ENCODE peak calls at places on chromosomes 4 and X, in six cellular contexts. W is HepG2, C is SK-N-SH, T is GM12878, H is H1, I is K562. Q is an unnamed sample.

GRCh38 chr4:121989715-121990114 is 37.9 kb upstream of the TRPC3 start:
- DNase-seq in W (no peak), C (no peak), T (no peak), H (no peak), I (peak), Q (no peak)

GRCh38 chr4:55312491-55313101 is 33.4 kb upstream of the SRD5A3 start:
- DNase-seq in W (peak), C (peak), T (no peak), H (peak), I (no peak), Q (no peak)

GRCh38 chr4:158810487-158811215 is 41.8 kb downstream of the FNIP2 start:
- DNase-seq in W (no peak), C (no peak), T (no peak), H (no peak), I (no peak), Q (no peak)

GRCh38 chrX:4263005-4263404 is 549.6 kb upstream of the PRKX start:
- DNase-seq in W (no peak), C (peak), T (no peak), H (no peak), I (no peak), Q (no peak)

GRCh38 chr4:137981277-137981676 is 260.9 kb downstream of the SLC7A11 start:
- DNase-seq in W (no peak), C (no peak), T (no peak), H (no peak), I (no peak), Q (no peak)

GRCh38 chrX:76279007-76279406 is 106.1 kb downstream of the PBDC1 start:
- DNase-seq in W (peak), C (peak), T (peak), H (peak), I (peak), Q (no peak)

GRCh38 chrX:63961964-63962363 is 176.9 kb upstream of the ARHGEF9 start:
- DNase-seq in W (no peak), C (no peak), T (no peak), H (no peak), I (no peak), Q (no peak)

GRCh38 chrX:45140812-45141211 is 59.9 kb downstream of the DIPK2B start:
- DNase-seq in W (no peak), C (no peak), T (no peak), H (no peak), I (no peak), Q (no peak)

GRCh38 chrX:9291666-9292065 is 173.2 kb upstream of the TBL1X start:
- DNase-seq in W (no peak), C (no peak), T (no peak), H (peak), I (no peak), Q (no peak)

GRCh38 chrX:17984415-17984814 is 123.3 kb upstream of the RAI2 start:
- DNase-seq in W (no peak), C (no peak), T (no peak), H (no peak), I (no peak), Q (no peak)
- TF ChIP-seq POLR2AphosphoS5 in W (no peak), C (no peak), T (no peak), H (no peak), I (no peak), Q (no peak)

GRCh38 chr4:182593864-182594263 is 323.3 kb downstream of the DCTD start:
- DNase-seq in W (no peak), C (no peak), T (no peak), H (no peak), I (no peak), Q (no peak)
- TF ChIP-seq GABPA in W (no peak), C (no peak), T (no peak), H (no peak), I (no peak), Q (no peak)

GRCh38 chr4:168584321-168584771 is 87.5 kb downstream of the PALLD start:
- DNase-seq in W (no peak), C (no peak), T (no peak), H (no peak), I (no peak), Q (no peak)

GRCh38 chr4:168589154-168589553 is 92.3 kb downstream of the PALLD start:
- DNase-seq in W (no peak), C (no peak), T (no peak), H (no peak), I (no peak), Q (no peak)

GRCh38 chr4:168586926-168587325 is 90.1 kb downstream of the PALLD start:
- DNase-seq in W (no peak), C (no peak), T (no peak), H (no peak), I (no peak), Q (no peak)

GRCh38 chr4:168587326-168588125 is 90.7 kb downstream of the PALLD start:
- DNase-seq in W (no peak), C (no peak), T (no peak), H (no peak), I (no peak), Q (no peak)

DNA sequence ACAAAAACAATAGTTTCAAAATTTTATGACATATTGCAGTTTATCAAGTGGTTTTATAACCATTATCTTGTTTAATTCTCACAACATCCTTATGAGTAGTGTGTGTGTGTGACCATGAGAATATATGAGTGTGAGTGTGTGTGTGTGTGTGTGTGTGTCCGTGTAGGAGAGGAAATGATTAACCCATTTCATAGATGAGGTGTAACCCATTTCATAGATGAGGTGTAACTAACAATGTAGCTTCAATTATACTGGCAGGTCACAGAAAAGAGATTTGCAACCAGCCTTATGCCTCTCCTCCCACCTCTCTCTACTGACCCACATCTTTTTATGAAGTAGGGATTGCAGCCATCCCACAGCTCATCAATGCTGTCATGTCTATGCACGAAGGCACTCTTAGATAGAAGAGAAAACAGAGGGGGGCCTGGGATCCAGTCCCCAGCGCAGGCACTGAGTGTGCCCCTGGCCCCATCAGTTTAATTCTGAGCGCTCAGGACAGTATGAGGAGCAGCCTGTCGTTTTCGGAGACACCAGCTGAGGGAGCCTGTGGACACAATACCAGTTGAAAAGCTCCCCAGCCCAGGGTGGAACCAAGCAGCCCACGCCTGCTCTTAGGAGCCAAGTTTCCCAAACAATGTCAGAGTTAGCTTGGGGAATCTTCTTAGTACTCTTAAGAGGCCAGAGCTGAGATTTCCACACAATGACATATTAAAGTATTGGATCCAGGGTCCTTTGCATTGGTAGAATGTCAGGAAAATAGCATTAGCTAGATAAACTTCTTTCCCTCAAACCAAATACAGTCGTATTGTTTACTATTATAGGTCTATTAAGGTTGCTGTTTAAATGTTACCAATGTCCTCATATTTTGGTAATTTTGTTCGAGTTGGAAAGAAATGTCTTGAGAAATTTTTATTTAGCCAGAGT is 88.6 kb downstream of the PALLD start:
- DNase-seq in W (peak), C (peak), T (no peak), H (peak), I (peak), Q (no peak)
- TF ChIP-seq POLR2AphosphoS5 in W (no peak), C (no peak), T (no peak), H (no peak), I (no peak), Q (no peak)

DNA sequence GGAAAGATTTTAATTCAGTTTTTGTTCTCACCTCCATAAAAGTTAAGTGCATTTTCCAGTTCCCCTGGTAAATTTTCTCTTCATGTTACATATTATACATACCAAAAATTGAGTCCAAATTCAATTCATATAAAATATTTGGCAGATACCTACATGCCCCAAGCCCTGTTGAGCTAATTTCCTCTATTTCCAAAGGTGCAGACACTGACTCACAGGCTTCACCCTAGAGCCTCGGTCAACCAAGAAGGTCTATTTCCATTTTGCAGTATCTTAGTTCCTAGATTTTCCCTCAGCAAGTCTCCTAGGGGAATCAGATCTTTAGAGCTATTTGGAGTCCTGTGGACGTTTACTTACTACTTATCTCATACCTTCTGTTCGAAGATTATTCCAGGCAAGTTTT is 174.4 kb downstream of the TSPAN5 start:
- DNase-seq in W (no peak), C (no peak), T (no peak), H (no peak), I (no peak), Q (no peak)
- TF ChIP-seq GABPA in W (no peak), C (no peak), T (no peak), H (no peak), I (no peak), Q (no peak)

GRCh38 chr4:120921456-120922389 is 803 bp downstream of the PRDM5 start:
- DNase-seq in W (no peak), C (no peak), T (no peak), H (peak), I (no peak), Q (no peak)
- TF ChIP-seq POLR2AphosphoS5 in W (no peak), C (peak), T (no peak), H (no peak), I (no peak), Q (peak)